ENCODE peak calls at places on chromosomes 5 and 9, in four cellular contexts. H is sigmoid colon, A is HS-5, I is hippocampal formation. D is an unnamed sample.

GRCh38 chr9:16278420-16278999 is 592.0 kb downstream of the BNC2 start:
- DNase-seq in I (no peak), H (no peak), A (no peak), D (no peak)

GRCh38 chr9:118618091-118618490 is 751.1 kb downstream of the BRINP1 start:
- DNase-seq in H (no peak), A (no peak), I (no peak), D (no peak)

GRCh38 chr5:31638286-31638685 is 645 bp upstream of the PDZD2 start:
- DNase-seq in A (no peak), I (peak; percentile 9), H (peak; percentile 73), D (no peak)

GRCh38 chr9:127664678-127665507 is 41.9 kb upstream of the CFAP157 start:
- DNase-seq in I (no peak), A (no peak), H (no peak), D (no peak)

GRCh38 chr9:31236344-31236743 is 1148.1 kb upstream of the ACO1 start:
- DNase-seq in H (no peak), I (no peak), A (peak; percentile 4), D (no peak)

GRCh38 chr5:38414348-38414747 is 142.1 kb downstream of the LIFR start:
- DNase-seq in I (no peak), A (peak; percentile 90), H (no peak), D (no peak)

GRCh38 chr5:150989695-150990094 is 30.7 kb upstream of the GPX3 start:
- DNase-seq in I (no peak), A (no peak), H (no peak), D (no peak)

GRCh38 chr5:34762321-34762871 is 76.6 kb upstream of the TTC23L start:
- DNase-seq in A (peak; percentile 48), I (no peak), H (no peak), D (no peak)

GRCh38 chr9:116271991-116272390 is 118.4 kb downstream of the PAPPA start:
- DNase-seq in I (no peak), H (no peak), A (no peak), D (no peak)

GRCh38 chr5:94288937-94289336 is 329.5 kb downstream of the KIAA0825 start:
- DNase-seq in H (no peak), I (no peak), A (peak; percentile 28), D (no peak)

GRCh38 chr9:79461735-79462134 is 110.0 kb upstream of the TLE4 start:
- DNase-seq in H (no peak), A (no peak), I (no peak), D (no peak)

GRCh38 chr5:64971538-64971937 is 202.8 kb downstream of the CWC27 start:
- DNase-seq in I (no peak), A (no peak), H (no peak), D (no peak)

GRCh38 chr9:120729796-120730195 is 15.5 kb upstream of the MEGF9 start:
- DNase-seq in A (no peak), H (no peak), I (no peak), D (no peak)

GRCh38 chr5:77168187-77168883 is 42.1 kb upstream of the PDE8B start:
- DNase-seq in H (peak; percentile 91), A (no peak), I (peak; percentile 75), D (peak; percentile 45)

GRCh38 chr5:176474476-176474875 is 26.3 kb downstream of the FAF2 start:
- DNase-seq in H (no peak), A (no peak), I (no peak), D (no peak)

GRCh38 chr5:113760486-113760885 is 247.0 kb downstream of the YTHDC2 start:
- DNase-seq in A (peak; percentile 14), H (no peak), I (no peak), D (no peak)

GRCh38 chr9:127983847-127984289 is 3.1 kb upstream of the EEIG1 start:
- DNase-seq in H (no peak), A (no peak), I (no peak), D (no peak)

GRCh38 chr9:20353931-20354652 is 268.2 kb downstream of the MLLT3 start:
- DNase-seq in I (no peak), H (no peak), A (no peak), D (peak; percentile 16)

GRCh38 chr9:125427556-125427955 is 165.9 kb downstream of the GAPVD1 start:
- DNase-seq in A (no peak), I (no peak), H (no peak), D (no peak)

GRCh38 chr5:60366489-60366888 is 333.5 kb downstream of the DEPDC1B start:
- DNase-seq in H (no peak), A (no peak), I (no peak), D (no peak)

GRCh38 chr5:172313877-172314276 is 30.3 kb upstream of the UBTD2 start:
- DNase-seq in A (no peak), H (no peak), I (no peak), D (no peak)

GRCh38 chr5:5387192-5387591 is 35.3 kb upstream of the ICE1 start:
- DNase-seq in A (no peak), H (no peak), I (no peak), D (no peak)

GRCh38 chr5:129905467-129906176 is 1.4 kb downstream of the CHSY3 start:
- DNase-seq in I (no peak), H (peak; percentile 65), A (peak; percentile 3), D (no peak)

GRCh38 chr5:14208071-14209021 is 65.2 kb downstream of the TRIO start:
- DNase-seq in I (no peak), H (no peak), A (peak; percentile 88), D (no peak)

GRCh38 chr5:18314192-18314778 is 680.0 kb downstream of the TAF11L14 start:
- DNase-seq in I (no peak), H (no peak), A (no peak), D (no peak)

GRCh38 chr5:150209020-150209635 is 19.3 kb downstream of the SLC6A7 start:
- DNase-seq in A (no peak), H (no peak), I (no peak), D (no peak)

GRCh38 chr5:7642029-7642428 is 208.9 kb downstream of the CFAP90 start:
- DNase-seq in I (no peak), H (no peak), A (no peak), D (no peak)

GRCh38 chr5:145775893-145776444 is 59.2 kb downstream of the PRELID2 start:
- DNase-seq in H (no peak), I (no peak), A (peak; percentile 77), D (no peak)